ENCODE peak calls at places on chromosomes 4 and X, in five cellular contexts. J, Y, B, O and V are unnamed samples.

GRCh38 chrX:152949114-152949513 is 44.8 kb downstream of the PNMA5 start:
- DNase-seq in Y (no peak), O (no peak), J (no peak), B (no peak), V (no peak)

GRCh38 chr4:157115613-157116340 is 39.8 kb downstream of the GLRB start:
- DNase-seq in Y (no peak), J (no peak), B (no peak), O (no peak), V (no peak)

GRCh38 chr4:73704314-73705055 is 35.9 kb upstream of the CXCL8 start:
- DNase-seq in O (no peak), Y (no peak), J (no peak), B (no peak), V (no peak)

GRCh38 chrX:132118361-132118760 is 9.5 kb downstream of the FRMD7 start:
- DNase-seq in Y (no peak), J (no peak), O (no peak), B (no peak), V (no peak)

GRCh38 chr4:179624768-179625181 is 2182.5 kb upstream of the AGA start:
- DNase-seq in Y (no peak), O (no peak), J (no peak), B (no peak), V (no peak)

GRCh38 chr4:73904491-73904890 is 35.3 kb downstream of the CXCL1 start:
- DNase-seq in J (no peak), B (no peak), Y (no peak), O (no peak), V (no peak)

GRCh38 chr4:155474758-155475157 is 98.0 kb upstream of the MAP9 start:
- DNase-seq in Y (no peak), O (no peak), J (no peak), B (no peak), V (no peak)

GRCh38 chr4:183492791-183493221 is 12.1 kb upstream of the ING2 start:
- DNase-seq in B (no peak), Y (no peak), J (no peak), O (no peak), V (no peak)

GRCh38 chr4:20992002-20992401 is 291.7 kb downstream of the PACRGL start:
- DNase-seq in O (no peak), Y (no peak), B (no peak), J (no peak), V (no peak)

GRCh38 chrX:134173541-134174272 is 63.3 kb upstream of the CCDC160 start:
- DNase-seq in O (no peak), Y (peak; percentile 10), B (no peak), J (no peak), V (peak; percentile 2)

GRCh38 chrX:68938244-68939004 is 109.6 kb downstream of the EFNB1 start:
- DNase-seq in Y (no peak), J (no peak), O (no peak), B (no peak), V (no peak)

GRCh38 chr4:133154725-133155124 is 5.6 kb downstream of the PCDH10 start:
- DNase-seq in Y (peak; percentile 20), O (no peak), B (no peak), J (peak; percentile 16), V (no peak)